ENCODE peak calls at places on chromosomes 5 and 9, in four cellular contexts. G is HepG2, X is H1, Q is GM12878. R is an unnamed sample.

GRCh38 chr9:14170973-14171596 is 142.9 kb downstream of the NFIB start:
- DNase-seq in G (no peak), X (no peak), Q (no peak), R (no peak)

GRCh38 chr5:133932441-133933168 is 35.8 kb downstream of the C5orf15 start:
- DNase-seq in G (no peak), X (no peak), Q (no peak), R (no peak)

GRCh38 chr5:34517249-34517648 is 138.9 kb upstream of the RAI14 start:
- DNase-seq in G (no peak), X (no peak), Q (no peak), R (no peak)

GRCh38 chr5:956178-956761 is 52.3 kb upstream of the NKD2 start:
- DNase-seq in G (no peak), X (no peak), Q (no peak), R (no peak)

GRCh38 chr5:134079748-134080581 is 34.5 kb upstream of the TCF7 start:
- DNase-seq in G (no peak), X (no peak), Q (no peak), R (no peak)

GRCh38 chr9:35726876-35727438 is 5.0 kb downstream of the TLN1 start:
- DNase-seq in G (peak), X (no peak), Q (no peak), R (no peak)

GRCh38 chr9:117307701-117308100 is 107.2 kb downstream of the ASTN2 start:
- DNase-seq in G (no peak), X (no peak), Q (no peak), R (no peak)

GRCh38 chr5:140547508-140548299 is at the start of gene EIF4EBP3:
- DNase-seq in G (peak), X (peak), Q (peak), R (peak)

GRCh38 chr5:112917453-112918005 is 4.5 kb downstream of the REEP5 start:
- DNase-seq in G (peak), X (no peak), Q (no peak), R (no peak)

GRCh38 chr5:34772267-34772666 is 66.7 kb upstream of the TTC23L start:
- DNase-seq in G (no peak), X (no peak), Q (no peak), R (no peak)

GRCh38 chr5:16600397-16600796 is 16.4 kb downstream of the RETREG1 start:
- DNase-seq in G (no peak), X (no peak), Q (no peak), R (no peak)

GRCh38 chr5:59067976-59068651 is 485.2 kb downstream of the RAB3C start:
- DNase-seq in G (no peak), X (no peak), Q (no peak), R (no peak)

GRCh38 chr9:94167055-94167346 is 82.7 kb downstream of the PTPDC1 start:
- DNase-seq in G (peak), X (no peak), Q (no peak), R (no peak)

GRCh38 chr9:34995288-34996060 is 5.9 kb downstream of the DNAJB5 start:
- DNase-seq in G (peak), X (no peak), Q (no peak), R (no peak)

GRCh38 chr9:95045751-95046150 is 271.8 kb downstream of the FANCC start:
- DNase-seq in G (no peak), X (no peak), Q (no peak), R (no peak)

GRCh38 chr5:28234356-28234968 is 1196.1 kb upstream of the CDH9 start:
- DNase-seq in G (no peak), X (no peak), Q (no peak), R (no peak)

GRCh38 chr5:123951204-123951977 is 439.4 kb downstream of the CSNK1G3 start:
- DNase-seq in G (no peak), X (no peak), Q (no peak), R (no peak)

GRCh38 chr5:174425271-174425963 is 299.0 kb upstream of the MSX2 start:
- DNase-seq in G (no peak), X (no peak), Q (no peak), R (no peak)

GRCh38 chr5:174423538-174423937 is 300.8 kb upstream of the MSX2 start:
- DNase-seq in G (no peak), X (no peak), Q (no peak), R (no peak)

GRCh38 chr5:174426388-174426787 is 298.0 kb upstream of the MSX2 start:
- DNase-seq in G (no peak), X (no peak), Q (no peak), R (no peak)

GRCh38 chr5:174425964-174426290 is 298.5 kb upstream of the MSX2 start:
- DNase-seq in G (no peak), X (no peak), Q (no peak), R (no peak)

DNA sequence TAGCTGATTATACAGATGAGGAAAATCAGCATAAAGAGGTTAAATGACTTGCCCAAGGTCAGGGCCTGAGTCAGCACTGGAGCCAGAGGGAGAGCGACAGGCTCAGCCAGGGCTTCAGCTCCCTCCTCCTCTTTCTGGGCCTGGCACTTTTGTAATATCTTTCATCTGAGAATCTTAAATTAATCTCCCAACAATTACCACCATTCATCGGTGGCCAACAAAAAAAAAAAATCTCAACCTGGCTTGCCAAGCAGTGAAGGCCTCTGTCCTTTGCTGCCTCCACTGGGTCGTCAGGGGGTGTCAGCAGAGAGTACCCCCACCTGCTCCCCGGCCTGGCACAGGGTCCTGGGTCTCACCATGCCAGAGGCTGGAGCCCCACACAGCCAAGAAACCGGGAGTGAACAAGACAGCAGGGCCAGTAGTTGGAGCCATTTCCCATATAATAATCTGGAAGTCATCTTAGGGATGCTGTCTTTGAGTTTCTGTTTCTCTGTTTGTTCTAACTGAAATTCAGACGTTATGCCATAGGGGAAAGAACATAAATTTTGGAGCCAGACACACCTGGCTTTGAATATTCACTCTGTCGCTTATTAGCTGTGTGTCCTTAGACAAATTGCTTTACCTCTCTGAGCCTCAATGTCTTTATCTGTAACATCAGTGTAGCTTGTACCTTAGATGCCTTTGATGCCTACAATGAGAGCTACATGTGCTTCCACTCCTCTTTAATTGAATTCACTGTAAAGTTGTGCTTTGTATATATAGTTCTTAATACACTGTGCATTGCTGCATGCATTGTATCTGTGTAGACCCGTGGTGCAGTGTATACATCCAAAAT is 299.9 kb upstream of the MSX2 start:
- DNase-seq in G (no peak), X (no peak), Q (no peak), R (no peak)
- TF ChIP-seq YY1 in G (no peak), X (no peak), Q (no peak), R (no peak)

GRCh38 chr5:31889131-31889561 is 250.2 kb downstream of the PDZD2 start:
- DNase-seq in G (no peak), X (peak), Q (no peak), R (peak)

GRCh38 chr5:31886206-31886605 is 247.3 kb downstream of the PDZD2 start:
- DNase-seq in G (no peak), X (no peak), Q (no peak), R (no peak)

GRCh38 chr5:31890025-31890424 is 251.1 kb downstream of the PDZD2 start:
- DNase-seq in G (no peak), X (no peak), Q (no peak), R (no peak)

GRCh38 chr5:31887556-31887955 is 248.6 kb downstream of the PDZD2 start:
- DNase-seq in G (no peak), X (no peak), Q (no peak), R (no peak)

DNA sequence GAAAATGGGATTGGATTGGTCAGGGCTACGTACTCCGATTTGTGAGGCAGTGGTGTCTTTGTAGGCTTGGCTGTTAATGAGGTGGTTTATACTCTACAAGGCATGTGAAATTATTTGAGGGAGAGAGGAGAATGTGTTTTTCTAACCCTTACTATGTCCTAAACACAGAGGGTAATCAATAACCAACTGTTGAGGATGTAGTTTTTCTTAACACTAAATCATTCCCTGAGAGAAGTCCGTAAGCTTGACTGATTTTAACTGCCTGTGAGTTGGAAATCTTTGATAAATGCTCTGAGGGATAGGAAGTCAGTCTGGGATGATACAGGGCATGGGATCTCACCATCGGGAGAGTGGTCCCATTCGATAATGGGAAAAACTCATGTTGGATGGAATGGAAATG is 249.6 kb downstream of the PDZD2 start:
- DNase-seq in G (no peak), X (no peak), Q (no peak), R (no peak)
- TF ChIP-seq SUZ12 in G (no peak), X (no peak), Q (no peak), R (no peak)

GRCh38 chr5:94689871-94690270 is 71.4 kb downstream of the SLF1 start:
- DNase-seq in G (no peak), X (no peak), Q (no peak), R (no peak)
- TF ChIP-seq YY1 in G (no peak), X (no peak), Q (no peak), R (no peak)

DNA sequence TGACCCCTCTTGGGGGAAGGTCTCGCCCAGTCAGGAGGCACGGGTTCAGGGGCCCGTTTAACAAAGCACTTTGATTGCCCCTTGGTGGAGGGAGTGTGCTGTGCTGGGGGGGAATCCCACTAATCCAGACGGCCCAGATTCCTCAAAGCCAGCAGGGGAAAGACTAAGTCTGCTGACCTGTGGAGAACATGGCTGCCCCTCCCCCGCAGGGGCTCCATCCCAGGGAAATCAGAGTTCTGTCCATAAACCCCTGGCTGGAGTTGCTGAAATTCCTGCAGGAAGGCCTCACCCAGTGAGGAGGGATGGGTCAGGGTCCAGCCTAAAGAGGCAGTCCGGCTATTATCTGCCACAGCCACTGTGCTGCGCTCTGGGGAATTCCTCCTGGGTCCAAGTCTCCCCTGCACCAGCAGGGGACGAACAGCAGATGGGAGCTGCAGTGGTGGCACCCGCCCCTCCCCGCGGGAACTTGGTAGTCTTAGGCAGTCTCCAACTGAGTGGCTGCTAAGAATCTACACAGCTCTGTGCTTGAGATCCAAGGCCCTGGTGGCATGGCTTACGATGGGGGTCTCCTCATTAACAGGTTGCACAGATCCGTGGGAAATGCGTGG is 174.0 kb upstream of the DAB2 start:
- DNase-seq in G (no peak), X (no peak), Q (no peak), R (no peak)
- TF ChIP-seq SUZ12 in G (no peak), X (no peak), Q (no peak), R (no peak)

DNA sequence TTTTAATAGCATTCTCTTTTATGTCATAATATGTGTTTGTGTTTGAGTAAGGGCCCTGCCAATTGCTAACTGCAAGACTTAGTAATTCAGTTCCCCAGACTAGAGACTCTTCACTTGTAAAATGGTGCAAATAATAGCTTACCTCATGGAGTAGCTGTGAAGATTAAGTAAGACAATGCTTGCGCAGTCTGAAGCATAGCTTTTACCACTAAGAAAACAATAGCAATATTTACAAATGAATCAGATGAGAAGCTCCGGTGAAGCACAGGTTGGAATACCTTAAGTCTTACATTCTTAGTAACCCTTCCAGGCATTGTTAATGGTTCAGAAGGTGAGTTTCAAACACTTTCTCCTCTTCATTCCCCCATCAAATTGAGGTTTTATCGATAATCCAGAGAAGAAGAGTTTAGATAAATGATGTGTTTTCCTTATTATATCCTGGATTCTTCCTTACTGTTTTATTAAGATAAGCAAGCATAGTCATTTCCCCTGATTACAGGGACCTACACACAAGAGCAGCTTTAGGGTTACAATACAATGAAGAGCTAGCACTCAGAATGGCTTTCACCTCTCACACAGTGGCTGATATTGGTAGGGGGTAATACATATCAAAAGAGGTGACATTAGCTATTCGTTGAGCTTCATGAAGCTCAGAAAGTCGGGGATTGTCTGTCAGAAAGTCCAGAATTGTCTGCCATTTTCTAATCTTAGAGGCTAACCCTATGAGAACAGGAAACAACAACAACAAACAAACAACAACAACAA is 96.4 kb upstream of the EDIL3 start:
- DNase-seq in G (no peak), X (peak), Q (no peak), R (peak)
- TF ChIP-seq YY1 in G (no peak), X (no peak), Q (no peak), R (no peak)

R was measured in NT2/D1.